ENCODE peak calls at places on chromosomes 7 and 10, in five cellular contexts. One of them, this sample, is unnamed. For H3K4me1, the result is how much of the 10 kb centered on the place peaks cover.

GRCh38 chr10:69962746-69963135 is 89.9 kb upstream of the MACROH2A2 start:
- DNase-seq in transverse colon: no peak
- DNase-seq in IMR-90: no peak
- DNase-seq in mucosa of descending colon: no peak
- DNase-seq in fibroblast of lung: no peak
- DNase-seq in this sample: no peak

GRCh38 chr10:71306951-71307350 is 12.1 kb upstream of the SLC29A3 start:
- DNase-seq in fibroblast of lung: no peak
- DNase-seq in IMR-90: no peak
- DNase-seq in mucosa of descending colon: no peak
- DNase-seq in transverse colon: no peak
- DNase-seq in this sample: no peak

GRCh38 chr7:95238252-95238938 is 85.9 kb downstream of the PON1 start:
- DNase-seq in fibroblast of lung: no peak
- DNase-seq in mucosa of descending colon: no peak
- DNase-seq in transverse colon: no peak
- DNase-seq in IMR-90: no peak
- DNase-seq in this sample: no peak

GRCh38 chr7:131249003-131249402 is 78.7 kb upstream of the MKLN1 start:
- DNase-seq in fibroblast of lung: peak
- DNase-seq in mucosa of descending colon: peak
- DNase-seq in transverse colon: peak
- DNase-seq in IMR-90: peak
- DNase-seq in this sample: peak

GRCh38 chr7:47460251-47460989 is 121.5 kb downstream of the TNS3 start:
- DNase-seq in mucosa of descending colon: peak
- DNase-seq in fibroblast of lung: no peak
- DNase-seq in IMR-90: no peak
- DNase-seq in transverse colon: peak
- DNase-seq in this sample: no peak

GRCh38 chr7:121753965-121754364 is 119.0 kb upstream of the PTPRZ1 start:
- DNase-seq in IMR-90: no peak
- DNase-seq in transverse colon: no peak
- DNase-seq in fibroblast of lung: no peak
- DNase-seq in mucosa of descending colon: no peak
- DNase-seq in this sample: no peak

GRCh38 chr10:33487014-33487776 is 152.7 kb upstream of the NRP1 start:
- DNase-seq in fibroblast of lung: peak
- DNase-seq in transverse colon: no peak
- DNase-seq in mucosa of descending colon: no peak
- DNase-seq in IMR-90: peak
- DNase-seq in this sample: no peak

GRCh38 chr10:86250399-86250798 is 116.2 kb downstream of the GRID1 start:
- DNase-seq in fibroblast of lung: no peak
- DNase-seq in transverse colon: no peak
- DNase-seq in mucosa of descending colon: no peak
- DNase-seq in IMR-90: no peak
- DNase-seq in this sample: no peak

GRCh38 chr10:79178614-79179403 is 110.0 kb downstream of the ZMIZ1 start:
- DNase-seq in IMR-90: peak
- DNase-seq in transverse colon: no peak
- DNase-seq in fibroblast of lung: peak
- DNase-seq in mucosa of descending colon: no peak
- DNase-seq in this sample: no peak

GRCh38 chr10:70992436-70992835 is 104.1 kb upstream of the PCBD1 start:
- DNase-seq in IMR-90: no peak
- DNase-seq in mucosa of descending colon: no peak
- DNase-seq in fibroblast of lung: no peak
- DNase-seq in transverse colon: no peak
- DNase-seq in this sample: no peak

GRCh38 chr7:99504281-99504602 is 220 bp upstream of the ZKSCAN5 start:
- DNase-seq in IMR-90: no peak
- DNase-seq in transverse colon: no peak
- DNase-seq in mucosa of descending colon: no peak
- DNase-seq in fibroblast of lung: peak
- DNase-seq in this sample: no peak

GRCh38 chr7:54778696-54779285 is 19.8 kb upstream of the SEC61G start:
- DNase-seq in fibroblast of lung: peak
- DNase-seq in IMR-90: peak
- DNase-seq in transverse colon: no peak
- DNase-seq in mucosa of descending colon: no peak
- DNase-seq in this sample: no peak

GRCh38 chr7:86848226-86848625 is 204.5 kb downstream of the GRM3 start:
- DNase-seq in mucosa of descending colon: peak
- DNase-seq in IMR-90: no peak
- DNase-seq in transverse colon: peak
- DNase-seq in fibroblast of lung: no peak
- DNase-seq in this sample: no peak

GRCh38 chr10:63634488-63635090 is 113.4 kb downstream of the REEP3 start:
- DNase-seq in fibroblast of lung: peak
- DNase-seq in IMR-90: no peak
- DNase-seq in transverse colon: no peak
- DNase-seq in mucosa of descending colon: no peak
- DNase-seq in this sample: no peak

GRCh38 chr10:61325183-61325582 is 128.0 kb downstream of the TMEM26 start:
- DNase-seq in fibroblast of lung: no peak
- DNase-seq in IMR-90: no peak
- DNase-seq in mucosa of descending colon: no peak
- DNase-seq in transverse colon: no peak
- DNase-seq in this sample: no peak

GRCh38 chr10:91464500-91464899 is 54.4 kb downstream of the HECTD2 start:
- DNase-seq in mucosa of descending colon: no peak
- DNase-seq in fibroblast of lung: no peak
- DNase-seq in IMR-90: no peak
- DNase-seq in transverse colon: no peak
- DNase-seq in this sample: no peak

GRCh38 chr7:101114492-101114891 is 12.4 kb upstream of the SERPINE1 start:
- DNase-seq in IMR-90: no peak
- DNase-seq in fibroblast of lung: no peak
- DNase-seq in transverse colon: no peak
- DNase-seq in mucosa of descending colon: no peak
- DNase-seq in this sample: no peak

GRCh38 chr10:74419491-74420466 is 268.8 kb downstream of the ADK start:
- DNase-seq in IMR-90: peak
- DNase-seq in transverse colon: peak
- DNase-seq in mucosa of descending colon: peak
- DNase-seq in fibroblast of lung: peak
- DNase-seq in this sample: no peak

GRCh38 chr10:26914898-26915297 is 54.1 kb upstream of the ABI1 start:
- DNase-seq in mucosa of descending colon: no peak
- DNase-seq in fibroblast of lung: peak
- DNase-seq in transverse colon: no peak
- DNase-seq in IMR-90: peak
- DNase-seq in this sample: no peak

DNA sequence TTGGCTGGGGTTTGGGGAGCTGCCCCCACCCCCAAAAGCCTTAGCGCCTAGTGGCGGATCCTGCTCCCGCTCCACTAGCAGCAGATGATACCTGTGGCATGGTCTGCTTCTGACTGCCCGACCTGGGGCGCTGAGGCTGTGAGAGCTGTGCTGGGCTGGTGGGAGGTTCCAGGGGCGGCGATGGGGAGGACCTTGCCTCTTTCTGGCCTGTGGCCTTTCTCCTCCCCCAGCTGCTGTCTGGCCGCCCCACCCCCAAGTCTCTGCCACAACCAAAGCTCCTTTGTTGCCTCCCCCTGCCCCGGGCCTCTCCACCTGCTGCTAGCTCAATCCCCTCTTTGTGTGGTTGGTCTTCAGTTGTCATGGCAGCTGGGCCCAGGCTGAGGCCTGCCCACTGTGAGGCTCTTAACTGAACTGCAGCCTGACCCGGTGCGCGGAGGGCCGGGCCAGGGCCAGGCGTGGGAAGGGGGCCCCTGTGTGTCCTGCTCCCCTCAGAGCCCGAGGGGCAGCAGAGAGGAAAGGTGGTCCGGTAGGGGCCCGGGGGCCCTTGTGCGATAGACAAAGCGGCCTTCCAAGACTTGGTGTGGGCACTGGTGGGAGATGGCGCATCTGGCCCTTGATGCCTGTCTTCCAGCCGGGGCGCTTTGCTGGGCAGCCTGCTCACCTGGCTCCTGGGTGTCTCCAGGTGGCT is 4.7 kb downstream of the ZNF775 start:
- DNase-seq in IMR-90: no peak
- DNase-seq in transverse colon: peak
- DNase-seq in mucosa of descending colon: peak
- DNase-seq in fibroblast of lung: no peak
- DNase-seq in this sample: no peak
- H3K4me1 ChIP-seq in IMR-90: under half
- H3K4me1 ChIP-seq in transverse colon: half or more
- H3K4me1 ChIP-seq in mucosa of descending colon: under half
- H3K4me1 ChIP-seq in fibroblast of lung: under half
- H3K4me1 ChIP-seq in this sample: under half

GRCh38 chr7:26332698-26333097 is 41.0 kb downstream of the SNX10 start:
- DNase-seq in fibroblast of lung: no peak
- DNase-seq in IMR-90: no peak
- DNase-seq in mucosa of descending colon: no peak
- DNase-seq in transverse colon: no peak
- DNase-seq in this sample: no peak
- H3K4me1 ChIP-seq in fibroblast of lung: under half
- H3K4me1 ChIP-seq in IMR-90: under half
- H3K4me1 ChIP-seq in mucosa of descending colon: under half
- H3K4me1 ChIP-seq in transverse colon: under half
- H3K4me1 ChIP-seq in this sample: under half

DNA sequence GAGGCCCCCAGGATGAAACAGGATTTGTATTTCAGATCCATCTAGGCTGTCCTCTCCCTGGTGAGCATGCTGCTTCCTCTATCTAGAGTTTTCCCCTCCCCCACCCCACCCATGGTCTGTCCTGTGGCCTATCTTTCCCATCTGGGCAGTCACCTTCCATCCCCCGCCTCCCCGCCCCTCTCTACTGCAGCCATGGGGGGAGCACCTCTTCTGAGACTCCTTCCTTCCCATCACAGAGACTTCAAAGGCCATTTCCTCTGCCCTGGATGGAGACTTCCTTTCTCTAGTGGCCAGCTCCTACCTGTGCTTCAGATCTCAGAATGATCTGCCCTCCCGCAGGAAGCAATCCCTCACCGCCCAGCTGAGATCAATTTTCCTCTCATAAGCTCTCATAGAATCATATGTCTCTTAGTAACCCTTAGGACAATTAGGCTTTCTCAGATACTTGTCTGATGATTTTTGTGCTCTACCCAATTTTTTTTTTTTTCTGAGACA is 212.5 kb upstream of the PRSS58 start:
- DNase-seq in mucosa of descending colon: no peak
- DNase-seq in fibroblast of lung: no peak
- DNase-seq in transverse colon: no peak
- DNase-seq in IMR-90: no peak
- DNase-seq in this sample: no peak
- H3K4me1 ChIP-seq in mucosa of descending colon: under half
- H3K4me1 ChIP-seq in fibroblast of lung: under half
- H3K4me1 ChIP-seq in transverse colon: under half
- H3K4me1 ChIP-seq in IMR-90: under half
- H3K4me1 ChIP-seq in this sample: under half

DNA sequence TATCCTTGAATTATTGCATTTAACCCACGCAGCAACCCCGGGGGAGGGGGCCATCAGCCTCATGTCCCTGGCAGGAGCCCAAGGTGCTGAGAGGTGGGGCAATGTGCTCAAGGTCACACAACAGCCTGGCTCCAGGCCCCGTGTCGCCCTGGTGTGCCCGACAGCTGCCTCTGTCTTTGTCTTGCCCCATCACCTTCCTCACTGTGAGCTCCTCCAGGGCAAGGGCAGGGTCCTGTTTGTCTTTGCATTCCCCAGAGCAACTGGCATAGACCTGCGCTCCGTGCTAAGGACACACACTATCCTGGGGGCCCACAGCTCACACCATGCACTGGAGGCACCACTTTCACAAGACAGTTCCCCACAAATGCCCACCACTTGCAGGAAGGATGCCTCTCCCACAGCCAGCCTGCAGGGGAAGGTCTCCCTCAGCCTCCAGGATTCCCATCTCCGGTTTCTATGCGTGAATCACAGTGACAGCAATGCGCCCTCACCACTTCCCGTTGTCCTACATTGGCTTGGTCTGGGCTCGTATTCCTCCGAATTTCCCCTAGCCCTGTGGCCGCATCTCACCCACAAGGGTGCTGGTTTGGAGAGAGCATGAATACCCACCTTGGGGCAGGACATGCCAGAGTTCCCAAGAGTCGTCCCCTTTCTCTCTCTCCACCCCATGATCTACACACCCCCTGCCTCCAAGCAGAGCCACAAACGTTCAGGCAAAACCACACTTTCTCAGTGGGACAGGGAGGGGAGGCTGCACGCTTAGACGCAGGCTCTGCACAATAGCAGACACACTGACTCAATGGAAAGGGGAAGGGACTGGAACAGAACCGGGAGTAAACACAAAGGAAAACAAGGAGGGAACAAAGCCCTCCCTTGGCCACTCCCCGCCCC is 10.3 kb downstream of the ITPRIP start:
- DNase-seq in mucosa of descending colon: no peak
- DNase-seq in transverse colon: no peak
- DNase-seq in fibroblast of lung: peak
- DNase-seq in IMR-90: peak
- DNase-seq in this sample: peak
- H3K4me1 ChIP-seq in mucosa of descending colon: under half
- H3K4me1 ChIP-seq in transverse colon: half or more
- H3K4me1 ChIP-seq in fibroblast of lung: half or more
- H3K4me1 ChIP-seq in IMR-90: half or more
- H3K4me1 ChIP-seq in this sample: half or more

This sample was measured in lower lobe of right lung.